ENCODE peak calls at places on chromosomes 16 and 17, in eight cellular contexts. T is NCI-H748 treated with DMSO at 0.1 percent for 48 hours; P is right atrium auricular region; C is IMR-90; Y is stimulated activated CD8-positive, alpha-beta memory T cell treated with anti-CD3 and anti-CD28 coated beads, Interleukin-15, amount 100 ng/mL, for 48 hours; N is AG09319; L is NCI-H446 treated with DMSO at 0.1 percent for 48 hours; V is NCI-H2029 treated with DMSO at 0.1 percent for 48 hours. R is an unnamed sample.

GRCh38 chr16:75485230-75486013 is 9.8 kb downstream of the CHST6 start:
- DNase-seq in T (no peak), P (no peak), V (no peak), Y (no peak), N (no peak), L (no peak), C (no peak), R (no peak)

GRCh38 chr16:66342294-66342900 is 24.1 kb upstream of the CDH5 start:
- DNase-seq in T (no peak), V (no peak), Y (peak), C (no peak), L (no peak), P (no peak), N (no peak), R (no peak)

GRCh38 chr17:74568116-74568873 is 986 bp upstream of the CD300H start:
- DNase-seq in L (no peak), N (no peak), T (no peak), C (no peak), Y (no peak), V (no peak), P (no peak), R (no peak)

GRCh38 chr16:82641336-82641984 is 14.7 kb downstream of the CDH13 start:
- DNase-seq in L (no peak), N (no peak), T (no peak), V (no peak), P (no peak), Y (no peak), C (peak), R (no peak)

GRCh38 chr16:67537636-67538591 is 9.3 kb downstream of the RIPOR1 start:
- DNase-seq in N (no peak), C (no peak), L (no peak), T (no peak), Y (no peak), P (no peak), V (no peak), R (peak)

GRCh38 chr16:14388243-14388642 is 241.8 kb downstream of the PARN start:
- DNase-seq in T (no peak), Y (no peak), N (no peak), C (no peak), P (no peak), L (no peak), V (no peak), R (no peak)

GRCh38 chr17:67546578-67547527 is 169.8 kb downstream of the PITPNC1 start:
- DNase-seq in L (peak), C (peak), P (peak), N (no peak), V (no peak), Y (no peak), T (no peak), R (no peak)

GRCh38 chr17:10025976-10026785 is 121.1 kb upstream of the RCVRN start:
- DNase-seq in C (no peak), L (no peak), N (no peak), P (no peak), T (no peak), Y (no peak), V (no peak), R (no peak)

GRCh38 chr17:74466111-74466784 is at the start of gene CD300A:
- DNase-seq in N (no peak), L (no peak), P (no peak), T (no peak), V (no peak), Y (no peak), C (no peak), R (no peak)

GRCh38 chr16:63890072-63890471 is 1231.8 kb downstream of the CDH11 start:
- DNase-seq in N (no peak), L (peak), Y (no peak), T (no peak), V (no peak), C (peak), P (no peak), R (no peak)

GRCh38 chr17:64741038-64741641 is 79.0 kb upstream of the SMURF2 start:
- DNase-seq in V (no peak), Y (no peak), L (no peak), N (no peak), C (peak), P (no peak), T (no peak), R (no peak)

GRCh38 chr16:3454093-3454492 is 10.6 kb downstream of the NAA60 start:
- DNase-seq in N (no peak), C (peak), L (no peak), T (no peak), P (no peak), V (no peak), Y (no peak), R (no peak)

GRCh38 chr16:4743217-4743897 is 9.0 kb downstream of the DNAAF8 start:
- DNase-seq in Y (no peak), V (no peak), L (no peak), P (no peak), N (no peak), T (no peak), C (no peak), R (no peak)